ENCODE peak calls at places on chromosome 1, in six cellular contexts. D is AG04449, Q is pancreas, V is AG09309, P is HFF-Myc, U is fibroblast of the aortic adventitia. J is an unnamed sample.
A peak's percentile ranks its signal among the peaks of the same experiment; 100 is the strongest.

GRCh38 chr1:36693116-36693515 is 210.4 kb upstream of the CSF3R start:
- DNase-seq in D (no peak), Q (no peak), V (no peak), P (no peak), U (no peak), J (no peak)

GRCh38 chr1:3074800-3075199 is 5.8 kb downstream of the PRDM16 start:
- DNase-seq in D (no peak), Q (peak; percentile 50), V (no peak), P (no peak), U (no peak), J (no peak)

GRCh38 chr1:227318852-227319607 is 738 bp upstream of the CDC42BPA start:
- DNase-seq in D (no peak), Q (peak; percentile 47), V (no peak), P (no peak), U (peak; percentile 12), J (no peak)

GRCh38 chr1:59107916-59108315 is 189.0 kb upstream of the FGGY start:
- DNase-seq in D (no peak), Q (no peak), V (no peak), P (no peak), U (no peak), J (no peak)

GRCh38 chr1:4978660-4979390 is 324.4 kb downstream of the AJAP1 start:
- DNase-seq in D (no peak), Q (no peak), V (no peak), P (no peak), U (no peak), J (no peak)

GRCh38 chr1:226063362-226064167 is 1.0 kb downstream of the H3-3A start:
- DNase-seq in D (no peak), Q (peak; percentile 52), V (no peak), P (no peak), U (peak; percentile 51), J (no peak)

GRCh38 chr1:167635233-167635648 is 5.2 kb downstream of the RCSD1 start:
- DNase-seq in D (no peak), Q (no peak), V (no peak), P (no peak), U (peak; percentile 41), J (no peak)

GRCh38 chr1:102941364-102941947 is 166.9 kb downstream of the COL11A1 start:
- DNase-seq in D (peak; percentile 19), Q (no peak), V (no peak), P (no peak), U (no peak), J (no peak)

GRCh38 chr1:94832446-94832845 is 12.3 kb downstream of the SLC44A3 start:
- DNase-seq in D (no peak), Q (no peak), V (no peak), P (no peak), U (peak; percentile 41), J (no peak)

GRCh38 chr1:152487871-152488270 is 22.7 kb upstream of the LCE5A start:
- DNase-seq in D (no peak), Q (no peak), V (no peak), P (no peak), U (no peak), J (no peak)

GRCh38 chr1:177983824-177984528 is 14.1 kb upstream of the SEC16B start:
- DNase-seq in D (peak; percentile 87), Q (peak; percentile 77), V (peak; percentile 92), P (peak; percentile 64), U (peak; percentile 98), J (peak; percentile 45)

GRCh38 chr1:61842863-61843514 is 100.7 kb downstream of the PATJ start:
- DNase-seq in D (no peak), Q (no peak), V (no peak), P (no peak), U (peak; percentile 71), J (no peak)

GRCh38 chr1:234427950-234428646 is 50.9 kb downstream of the TARBP1 start:
- DNase-seq in D (no peak), Q (no peak), V (no peak), P (no peak), U (no peak), J (no peak)

GRCh38 chr1:165235158-165235776 is 121.2 kb downstream of the LMX1A start:
- DNase-seq in D (no peak), Q (peak; percentile 10), V (no peak), P (no peak), U (no peak), J (no peak)

GRCh38 chr1:38125016-38125415 is 78.4 kb upstream of the POU3F1 start:
- DNase-seq in D (no peak), Q (no peak), V (no peak), P (no peak), U (no peak), J (no peak)

GRCh38 chr1:228902781-228903572 is 167.7 kb downstream of the RHOU start:
- DNase-seq in D (peak; percentile 94), Q (peak; percentile 96), V (peak; percentile 87), P (peak; percentile 94), U (peak; percentile 99), J (peak; percentile 90)

GRCh38 chr1:197268012-197268411 is at the start of gene CRB1:
- DNase-seq in D (no peak), Q (no peak), V (no peak), P (no peak), U (peak; percentile 16), J (no peak)

GRCh38 chr1:38559180-38559874 is 300.2 kb downstream of the RRAGC start:
- DNase-seq in D (no peak), Q (peak; percentile 19), V (no peak), P (no peak), U (no peak), J (no peak)

GRCh38 chr1:157034137-157034800 is 11.3 kb downstream of the ARHGEF11 start:
- DNase-seq in D (no peak), Q (no peak), V (no peak), P (no peak), U (peak; percentile 39), J (no peak)

GRCh38 chr1:171251741-171252300 is 3.5 kb downstream of the FMO1 start:
- DNase-seq in D (no peak), Q (peak; percentile 21), V (no peak), P (no peak), U (peak; percentile 12), J (no peak)

GRCh38 chr1:80217377-80217986 is 1211.0 kb upstream of the ADGRL4 start:
- DNase-seq in D (no peak), Q (no peak), V (peak; percentile 14), P (peak; percentile 30), U (peak; percentile 74), J (no peak)

GRCh38 chr1:78333426-78334012 is 157.3 kb upstream of the PTGFR start:
- DNase-seq in D (no peak), Q (peak; percentile 21), V (no peak), P (peak; percentile 45), U (peak; percentile 78), J (no peak)

GRCh38 chr1:4511374-4511773 is 143.0 kb upstream of the AJAP1 start:
- DNase-seq in D (no peak), Q (no peak), V (no peak), P (no peak), U (no peak), J (no peak)

GRCh38 chr1:111758373-111758772 is 2.7 kb downstream of the DDX20 start:
- DNase-seq in D (no peak), Q (no peak), V (no peak), P (no peak), U (no peak), J (no peak)
- TF ChIP-seq CTCF in D (no peak), Q (no peak), V (peak; percentile 19), P (no peak), U (no peak), J (no peak)

GRCh38 chr1:96475882-96476281 is 245.7 kb upstream of the PTBP2 start:
- DNase-seq in D (no peak), Q (no peak), V (no peak), P (no peak), U (no peak), J (no peak)

GRCh38 chr1:96481410-96481809 is 240.2 kb upstream of the PTBP2 start:
- DNase-seq in D (no peak), Q (no peak), V (no peak), P (no peak), U (no peak), J (no peak)

GRCh38 chr1:96473791-96474452 is 247.7 kb upstream of the PTBP2 start:
- DNase-seq in D (no peak), Q (no peak), V (no peak), P (peak; percentile 16), U (peak; percentile 51), J (no peak)

GRCh38 chr1:96474985-96475743 is 246.4 kb upstream of the PTBP2 start:
- DNase-seq in D (no peak), Q (no peak), V (no peak), P (no peak), U (no peak), J (no peak)

DNA sequence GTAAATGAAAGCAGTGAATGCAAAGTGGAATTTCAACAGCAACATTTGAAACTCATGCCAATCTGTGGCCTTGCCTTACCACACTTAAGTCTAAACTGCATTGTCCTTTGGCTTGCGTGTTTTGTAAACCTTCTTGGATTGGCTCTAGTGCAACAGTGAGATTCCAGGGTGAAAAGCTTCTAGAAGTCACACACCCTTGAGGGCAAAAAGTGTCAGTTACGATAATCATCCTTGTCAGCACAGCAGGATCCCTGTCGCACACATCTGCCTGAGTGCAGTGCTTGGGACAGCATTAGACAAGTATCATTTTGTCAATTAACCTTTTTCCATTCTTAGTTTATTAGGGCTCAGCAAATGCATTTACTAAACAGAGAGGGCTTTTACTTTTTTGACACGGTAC is 243.4 kb upstream of the PTBP2 start:
- DNase-seq in D (no peak), Q (no peak), V (no peak), P (no peak), U (no peak), J (no peak)
- TF ChIP-seq CTCF in D (no peak), Q (no peak), V (no peak), P (no peak), U (no peak), J (no peak)

GRCh38 chr1:223175032-223175431 is 32.0 kb upstream of the TLR5 start:
- DNase-seq in D (no peak), Q (peak; percentile 28), V (no peak), P (no peak), U (peak; percentile 14), J (no peak)
- TF ChIP-seq CTCF in D (peak; percentile 1), Q (no peak), V (peak; percentile 33), P (peak; percentile 5), U (peak; percentile 16), J (peak; percentile 12)

DNA sequence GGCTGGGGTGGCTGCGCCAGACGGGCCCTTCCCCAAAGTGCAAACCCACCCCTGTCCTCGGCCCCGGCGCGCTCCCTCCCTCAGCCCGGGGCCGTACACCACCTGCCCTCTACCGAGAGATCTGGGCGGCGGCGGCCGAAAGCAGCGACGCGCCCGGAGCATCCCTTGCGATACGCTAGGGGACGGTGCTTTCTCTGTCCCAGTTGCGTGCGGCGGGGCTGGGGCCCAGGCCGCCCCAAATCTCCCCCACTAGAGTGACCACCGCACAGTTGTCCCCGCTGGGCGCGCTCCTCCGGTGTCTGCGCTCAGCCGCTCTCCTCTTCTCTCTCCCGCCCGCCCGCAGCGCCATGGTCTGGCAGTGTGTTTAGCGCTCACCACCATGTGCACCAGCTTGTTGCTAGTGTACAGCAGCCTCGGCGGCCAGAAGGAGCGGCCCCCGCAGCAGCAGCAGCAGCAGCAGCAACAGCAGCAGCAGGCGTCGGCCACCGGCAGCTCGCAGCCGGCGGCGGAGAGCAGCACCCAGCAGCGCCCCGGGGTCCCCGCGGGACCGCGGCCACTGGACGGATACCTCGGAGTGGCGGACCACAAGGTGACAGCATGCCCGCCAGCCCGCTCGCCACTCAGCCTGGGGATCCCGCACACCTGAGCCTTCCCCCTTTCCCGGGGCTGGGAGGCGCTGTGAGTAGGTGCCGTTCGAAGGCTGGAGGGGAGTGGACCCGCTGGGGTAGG is 1.0 kb downstream of the ST6GALNAC5 start:
- DNase-seq in D (no peak), Q (no peak), V (no peak), P (no peak), U (no peak), J (no peak)
- TF ChIP-seq CTCF in D (peak; percentile 28), Q (no peak), V (peak; percentile 34), P (peak; percentile 4), U (no peak), J (peak; percentile 40)